ENCODE peak calls at places on chromosomes 4 and X, in four cellular contexts. K, I, Z and N are unnamed samples.

GRCh38 chr4:25677943-25678342 is 22.3 kb downstream of the SLC34A2 start:
- DNase-seq in I (peak), K (no peak), Z (no peak), N (no peak)

GRCh38 chr4:126038492-126039236 is 723.9 kb downstream of the FAT4 start:
- DNase-seq in Z (no peak), K (no peak), I (no peak), N (no peak)

GRCh38 chrX:48498374-48498809 is 10.4 kb upstream of the PORCN start:
- DNase-seq in K (no peak), I (no peak), Z (no peak), N (no peak)

GRCh38 chrX:905828-906566 is 275.4 kb downstream of the SHOX start:
- DNase-seq in I (no peak), K (no peak), Z (no peak), N (no peak)

GRCh38 chrX:153948847-153949819 is 4.7 kb upstream of the RENBP start:
- DNase-seq in I (peak), K (no peak), Z (no peak), N (no peak)

GRCh38 chr4:68129793-68130192 is at the start of gene TMPRSS11F:
- DNase-seq in K (no peak), I (no peak), Z (no peak), N (peak)

GRCh38 chr4:122914938-122915337 is 7.5 kb downstream of the NUDT6 start:
- DNase-seq in K (no peak), I (no peak), Z (no peak), N (no peak)

GRCh38 chrX:126847143-126847542 is 27.6 kb downstream of the PRR32 start:
- DNase-seq in I (no peak), Z (no peak), K (no peak), N (no peak)

GRCh38 chr4:37540486-37540885 is 145.7 kb downstream of the RELL1 start:
- DNase-seq in Z (no peak), K (no peak), I (peak), N (no peak)

GRCh38 chrX:130083107-130083490 is 27.2 kb downstream of the ELF4 start:
- DNase-seq in I (peak), Z (no peak), K (no peak), N (no peak)

GRCh38 chr4:145285928-145286327 is 105.5 kb upstream of the OTUD4 start:
- DNase-seq in Z (no peak), K (no peak), I (no peak), N (peak)

GRCh38 chrX:13398073-13398823 is 78.4 kb upstream of the ATXN3L start:
- DNase-seq in Z (no peak), K (no peak), I (no peak), N (peak)

GRCh38 chr4:14581741-14582140 is 420.5 kb upstream of the CPEB2 start:
- DNase-seq in Z (no peak), I (no peak), K (no peak), N (no peak)

GRCh38 chrX:11899091-11899490 is 141.1 kb downstream of the MSL3 start:
- DNase-seq in Z (no peak), K (no peak), I (no peak), N (peak)

GRCh38 chrX:71542411-71542810 is 9.5 kb downstream of the OGT start:
- DNase-seq in I (no peak), Z (no peak), K (no peak), N (no peak)

GRCh38 chr4:163482197-163482596 is 8.6 kb upstream of the TKTL2 start:
- DNase-seq in K (no peak), Z (no peak), I (no peak), N (no peak)

GRCh38 chr4:18033111-18034085 is 11.8 kb upstream of the LCORL start:
- DNase-seq in Z (no peak), I (no peak), K (no peak), N (no peak)

GRCh38 chr4:160567634-160568033 is 1464.8 kb downstream of the RAPGEF2 start:
- DNase-seq in I (no peak), K (no peak), Z (no peak), N (no peak)

GRCh38 chr4:40401096-40401495 is 66.0 kb downstream of the CHRNA9 start:
- DNase-seq in Z (no peak), I (no peak), K (no peak), N (no peak)

GRCh38 chr4:8705161-8706145 is 112.9 kb downstream of the CPZ start:
- DNase-seq in Z (no peak), K (peak), I (peak), N (no peak)

GRCh38 chrX:12885508-12885907 is 18.6 kb downstream of the TLR7 start:
- DNase-seq in K (no peak), I (no peak), Z (no peak), N (no peak)

GRCh38 chr4:170420255-170420693 is 330.5 kb upstream of the AADAT start:
- DNase-seq in Z (no peak), K (no peak), I (no peak), N (no peak)

GRCh38 chr4:11428701-11429571 is at the start of gene HS3ST1:
- DNase-seq in K (peak), I (peak), Z (no peak), N (peak)

GRCh38 chrX:139932077-139932900 is 564 bp downstream of the ATP11C start:
- DNase-seq in K (peak), I (peak), Z (peak), N (no peak)

GRCh38 chr4:80909938-80910337 is 120.6 kb upstream of the BMP3 start:
- DNase-seq in I (no peak), K (no peak), Z (no peak), N (no peak)

GRCh38 chr4:122047706-122048425 is 96.0 kb upstream of the TRPC3 start:
- DNase-seq in I (no peak), K (no peak), Z (no peak), N (no peak)

GRCh38 chrX:1592863-1593201 is 1.4 kb downstream of the AKAP17A start:
- DNase-seq in Z (no peak), K (no peak), I (peak), N (no peak)

GRCh38 chrX:153827903-153828302 is 2.4 kb downstream of the PDZD4 start:
- DNase-seq in I (peak), K (no peak), Z (no peak), N (no peak)

GRCh38 chrX:20143111-20143510 is 1.5 kb upstream of the EIF1AX start:
- DNase-seq in Z (no peak), K (no peak), I (no peak), N (no peak)

GRCh38 chrX:54087661-54088060 is 43.4 kb upstream of the PHF8 start:
- DNase-seq in Z (no peak), K (no peak), I (no peak), N (no peak)

GRCh38 chrX:134715930-134716619 is 57.8 kb upstream of the PLAC1 start:
- DNase-seq in Z (no peak), K (no peak), I (peak), N (no peak)